ENCODE peak calls at places on chromosomes 5 and 9, in six cellular contexts. W, B, Z, P, U and S are unnamed samples.

GRCh38 chr9:71985070-71985956 is 73.9 kb downstream of the C9orf85 start:
- DNase-seq in W (no peak), B (no peak), Z (no peak), P (no peak), U (no peak), S (no peak)

GRCh38 chr9:79809931-79810330 is 238.2 kb downstream of the TLE4 start:
- DNase-seq in W (no peak), B (no peak), Z (no peak), P (no peak), U (peak), S (no peak)

GRCh38 chr5:125525356-125525755 is 778.9 kb upstream of the ZNF608 start:
- DNase-seq in W (no peak), B (no peak), Z (no peak), P (no peak), U (no peak), S (no peak)

GRCh38 chr9:97923529-97924108 is 1.3 kb upstream of the TRMO start:
- DNase-seq in W (peak), B (peak), Z (peak), P (peak), U (peak), S (peak)

GRCh38 chr9:2289234-2289755 is 274.1 kb downstream of the SMARCA2 start:
- DNase-seq in W (no peak), B (no peak), Z (no peak), P (no peak), U (no peak), S (no peak)

GRCh38 chr9:110016340-110016739 is 191.6 kb downstream of the C9orf152 start:
- DNase-seq in W (no peak), B (no peak), Z (no peak), P (peak), U (peak), S (no peak)

GRCh38 chr9:135479469-135480052 is at the start of gene PPP1R26:
- DNase-seq in W (no peak), B (no peak), Z (no peak), P (peak), U (peak), S (no peak)

GRCh38 chr9:92324889-92325268 is 271 bp downstream of the NOL8 start:
- DNase-seq in W (no peak), B (no peak), Z (peak), P (no peak), U (no peak), S (no peak)

GRCh38 chr9:86945868-86946711 is 1.2 kb downstream of the GAS1 start:
- DNase-seq in W (no peak), B (peak), Z (peak), P (peak), U (peak), S (peak)

GRCh38 chr5:174190073-174190675 is 144.7 kb downstream of the NSG2 start:
- DNase-seq in W (no peak), B (no peak), Z (no peak), P (no peak), U (no peak), S (no peak)

GRCh38 chr9:114789006-114789405 is 16.8 kb downstream of the TNFSF15 start:
- DNase-seq in W (no peak), B (no peak), Z (no peak), P (no peak), U (no peak), S (no peak)

GRCh38 chr5:43305948-43306563 is 7.2 kb downstream of the HMGCS1 start:
- DNase-seq in W (no peak), B (no peak), Z (no peak), P (peak), U (peak), S (no peak)

GRCh38 chr9:38417003-38417965 is 7.0 kb downstream of the IGFBPL1 start:
- DNase-seq in W (no peak), B (no peak), Z (no peak), P (no peak), U (peak), S (peak)

GRCh38 chr9:136673970-136674785 is 11.5 kb downstream of the EGFL7 start:
- DNase-seq in W (no peak), B (no peak), Z (no peak), P (no peak), U (no peak), S (no peak)